ENCODE peak calls at places on chromosomes 6 and 20, in six cellular contexts. One of them, this sample, is unnamed.

GRCh38 chr20:37236462-37236861 is 25.2 kb downstream of the GHRH start:
- DNase-seq in HCT116: no peak
- DNase-seq in SK-N-SH: no peak
- DNase-seq in endothelial cell of umbilical vein: no peak
- DNase-seq in K562: no peak
- DNase-seq in HepG2: no peak
- DNase-seq in this sample: no peak

GRCh38 chr6:18264338-18265098 is at the start of gene DEK:
- DNase-seq in HCT116: peak
- DNase-seq in SK-N-SH: peak
- DNase-seq in endothelial cell of umbilical vein: peak
- DNase-seq in K562: peak
- DNase-seq in HepG2: peak
- DNase-seq in this sample: peak

GRCh38 chr6:93176070-93176469 is 243.3 kb downstream of the EPHA7 start:
- DNase-seq in HCT116: no peak
- DNase-seq in SK-N-SH: no peak
- DNase-seq in endothelial cell of umbilical vein: no peak
- DNase-seq in K562: no peak
- DNase-seq in HepG2: no peak
- DNase-seq in this sample: no peak

GRCh38 chr6:63805345-63805744 is 169.7 kb downstream of the PHF3 start:
- DNase-seq in HCT116: no peak
- DNase-seq in SK-N-SH: no peak
- DNase-seq in endothelial cell of umbilical vein: no peak
- DNase-seq in K562: no peak
- DNase-seq in HepG2: no peak
- DNase-seq in this sample: no peak

GRCh38 chr20:61561111-61561830 is 309.2 kb downstream of the CDH4 start:
- DNase-seq in HCT116: no peak
- DNase-seq in SK-N-SH: no peak
- DNase-seq in endothelial cell of umbilical vein: no peak
- DNase-seq in K562: no peak
- DNase-seq in HepG2: no peak
- DNase-seq in this sample: no peak

GRCh38 chr6:131167773-131168172 is 32.5 kb downstream of the AKAP7 start:
- DNase-seq in HCT116: no peak
- DNase-seq in SK-N-SH: no peak
- DNase-seq in endothelial cell of umbilical vein: no peak
- DNase-seq in K562: no peak
- DNase-seq in HepG2: no peak
- DNase-seq in this sample: no peak

GRCh38 chr6:33053230-33053629 is 20.2 kb downstream of the HLA-DPA1 start:
- DNase-seq in HCT116: no peak
- DNase-seq in SK-N-SH: no peak
- DNase-seq in endothelial cell of umbilical vein: no peak
- DNase-seq in K562: no peak
- DNase-seq in HepG2: peak
- DNase-seq in this sample: no peak

GRCh38 chr20:41509801-41510200 is 108.4 kb downstream of the CHD6 start:
- DNase-seq in HCT116: no peak
- DNase-seq in SK-N-SH: no peak
- DNase-seq in endothelial cell of umbilical vein: no peak
- DNase-seq in K562: no peak
- DNase-seq in HepG2: peak
- DNase-seq in this sample: no peak

GRCh38 chr6:152671146-152671545 is 26.6 kb upstream of the MYCT1 start:
- DNase-seq in HCT116: no peak
- DNase-seq in SK-N-SH: no peak
- DNase-seq in endothelial cell of umbilical vein: peak
- DNase-seq in K562: no peak
- DNase-seq in HepG2: no peak
- DNase-seq in this sample: no peak

GRCh38 chr6:53189554-53189953 is 40.9 kb upstream of the GCM1 start:
- DNase-seq in HCT116: no peak
- DNase-seq in SK-N-SH: no peak
- DNase-seq in endothelial cell of umbilical vein: no peak
- DNase-seq in K562: no peak
- DNase-seq in HepG2: no peak
- DNase-seq in this sample: no peak

GRCh38 chr20:51452734-51453133 is 89.8 kb downstream of the NFATC2 start:
- DNase-seq in HCT116: no peak
- DNase-seq in SK-N-SH: no peak
- DNase-seq in endothelial cell of umbilical vein: no peak
- DNase-seq in K562: no peak
- DNase-seq in HepG2: no peak
- DNase-seq in this sample: no peak

GRCh38 chr6:148925701-148926100 is 178.9 kb downstream of the UST start:
- DNase-seq in HCT116: no peak
- DNase-seq in SK-N-SH: no peak
- DNase-seq in endothelial cell of umbilical vein: no peak
- DNase-seq in K562: no peak
- DNase-seq in HepG2: no peak
- DNase-seq in this sample: no peak

GRCh38 chr20:23018941-23019340 is 16.2 kb upstream of the SSTR4 start:
- DNase-seq in HCT116: no peak
- DNase-seq in SK-N-SH: no peak
- DNase-seq in endothelial cell of umbilical vein: no peak
- DNase-seq in K562: no peak
- DNase-seq in HepG2: no peak
- DNase-seq in this sample: no peak

GRCh38 chr6:3489032-3489757 is 32.3 kb upstream of the SLC22A23 start:
- DNase-seq in HCT116: no peak
- DNase-seq in SK-N-SH: no peak
- DNase-seq in endothelial cell of umbilical vein: peak
- DNase-seq in K562: no peak
- DNase-seq in HepG2: no peak
- DNase-seq in this sample: peak

GRCh38 chr20:15455279-15455678 is 1117.9 kb upstream of the FLRT3 start:
- DNase-seq in HCT116: no peak
- DNase-seq in SK-N-SH: no peak
- DNase-seq in endothelial cell of umbilical vein: no peak
- DNase-seq in K562: no peak
- DNase-seq in HepG2: no peak
- DNase-seq in this sample: no peak
- H3K27ac ChIP-seq in HCT116: no peak
- H3K27ac ChIP-seq in SK-N-SH: no peak
- H3K27ac ChIP-seq in endothelial cell of umbilical vein: no peak
- H3K27ac ChIP-seq in K562: no peak
- H3K27ac ChIP-seq in HepG2: no peak
- H3K27ac ChIP-seq in this sample: no peak

GRCh38 chr6:13238017-13238416 is 90.3 kb downstream of the TBC1D7 start:
- DNase-seq in HCT116: no peak
- DNase-seq in SK-N-SH: no peak
- DNase-seq in endothelial cell of umbilical vein: no peak
- DNase-seq in K562: no peak
- DNase-seq in HepG2: no peak
- DNase-seq in this sample: no peak

GRCh38 chr6:13235339-13235738 is 93.0 kb downstream of the TBC1D7 start:
- DNase-seq in HCT116: no peak
- DNase-seq in SK-N-SH: no peak
- DNase-seq in endothelial cell of umbilical vein: no peak
- DNase-seq in K562: no peak
- DNase-seq in HepG2: no peak
- DNase-seq in this sample: no peak

GRCh38 chr6:13237318-13237717 is 91.0 kb downstream of the TBC1D7 start:
- DNase-seq in HCT116: no peak
- DNase-seq in SK-N-SH: no peak
- DNase-seq in endothelial cell of umbilical vein: no peak
- DNase-seq in K562: no peak
- DNase-seq in HepG2: no peak
- DNase-seq in this sample: no peak

GRCh38 chr6:13233106-13233505 is 95.2 kb downstream of the TBC1D7 start:
- DNase-seq in HCT116: no peak
- DNase-seq in SK-N-SH: no peak
- DNase-seq in endothelial cell of umbilical vein: no peak
- DNase-seq in K562: no peak
- DNase-seq in HepG2: no peak
- DNase-seq in this sample: no peak

GRCh38 chr6:13234130-13234529 is 94.2 kb downstream of the TBC1D7 start:
- DNase-seq in HCT116: no peak
- DNase-seq in SK-N-SH: no peak
- DNase-seq in endothelial cell of umbilical vein: no peak
- DNase-seq in K562: no peak
- DNase-seq in HepG2: no peak
- DNase-seq in this sample: no peak
- TF ChIP-seq MAX in HCT116: no peak
- TF ChIP-seq MAX in SK-N-SH: no peak
- TF ChIP-seq MAX in endothelial cell of umbilical vein: no peak
- TF ChIP-seq MAX in K562: no peak
- TF ChIP-seq MAX in HepG2: no peak
- TF ChIP-seq MAX in this sample: no peak

GRCh38 chr6:83352413-83352812 is 78.4 kb downstream of the ME1 start:
- DNase-seq in HCT116: no peak
- DNase-seq in SK-N-SH: no peak
- DNase-seq in endothelial cell of umbilical vein: no peak
- DNase-seq in K562: no peak
- DNase-seq in HepG2: no peak
- DNase-seq in this sample: no peak

GRCh38 chr6:83359638-83360037 is 71.2 kb downstream of the ME1 start:
- DNase-seq in HCT116: no peak
- DNase-seq in SK-N-SH: no peak
- DNase-seq in endothelial cell of umbilical vein: no peak
- DNase-seq in K562: no peak
- DNase-seq in HepG2: no peak
- DNase-seq in this sample: no peak

GRCh38 chr6:83354747-83355146 is 76.1 kb downstream of the ME1 start:
- DNase-seq in HCT116: no peak
- DNase-seq in SK-N-SH: no peak
- DNase-seq in endothelial cell of umbilical vein: no peak
- DNase-seq in K562: no peak
- DNase-seq in HepG2: no peak
- DNase-seq in this sample: no peak
- H3K27ac ChIP-seq in HCT116: no peak
- H3K27ac ChIP-seq in SK-N-SH: no peak
- H3K27ac ChIP-seq in endothelial cell of umbilical vein: no peak
- H3K27ac ChIP-seq in K562: no peak
- H3K27ac ChIP-seq in HepG2: no peak
- H3K27ac ChIP-seq in this sample: no peak

DNA sequence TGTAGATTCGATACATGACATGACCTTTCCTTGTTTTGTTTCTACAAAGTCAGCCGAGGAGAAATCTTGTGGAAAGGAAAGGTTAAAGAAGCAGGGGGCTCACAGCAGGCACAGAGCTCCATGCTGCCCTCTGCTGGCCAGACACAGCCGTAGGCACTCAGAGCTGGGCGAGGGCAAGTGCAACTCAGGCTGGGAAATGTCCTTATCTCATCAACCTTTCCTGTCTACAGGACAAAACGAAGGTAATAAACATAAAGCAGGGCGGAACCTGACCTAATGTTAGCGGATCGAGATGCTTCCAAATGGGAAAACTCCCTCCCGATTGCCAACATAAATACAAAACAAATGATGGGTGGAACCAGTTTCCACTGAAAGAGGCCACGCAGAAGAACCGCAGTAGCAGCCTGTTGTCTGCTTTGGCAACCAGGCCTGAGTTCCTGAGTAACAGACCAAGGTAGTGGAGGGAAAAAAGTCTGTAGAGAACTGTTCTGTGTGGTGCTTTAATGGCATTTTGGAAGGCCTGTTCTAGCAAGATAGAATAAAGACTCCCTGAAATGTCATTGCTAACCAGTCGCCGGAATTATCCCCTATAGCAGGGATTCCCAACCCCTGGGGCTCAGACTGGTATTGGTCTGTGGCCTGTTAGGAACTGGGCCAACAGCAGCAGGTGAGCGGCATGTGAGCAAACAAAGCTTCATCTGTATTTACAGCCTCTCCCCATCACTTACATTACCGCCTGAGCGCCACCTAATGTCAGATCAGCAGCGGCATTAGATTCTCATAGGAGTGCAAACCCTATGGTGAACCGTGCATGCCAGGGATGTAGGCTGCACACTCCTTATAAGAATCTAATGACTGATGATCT is 85.2 kb downstream of the MBOAT1 start:
- DNase-seq in HCT116: peak
- DNase-seq in SK-N-SH: peak
- DNase-seq in endothelial cell of umbilical vein: peak
- DNase-seq in K562: peak
- DNase-seq in HepG2: peak
- DNase-seq in this sample: peak
- TF ChIP-seq MAX in HCT116: no peak
- TF ChIP-seq MAX in SK-N-SH: no peak
- TF ChIP-seq MAX in endothelial cell of umbilical vein: no peak
- TF ChIP-seq MAX in K562: no peak
- TF ChIP-seq MAX in HepG2: no peak
- TF ChIP-seq MAX in this sample: no peak